ENCODE peak calls at places on chromosomes 5 and 9, in eight cellular contexts. E, Q, L, U, F, B, Y and I are unnamed samples.

GRCh38 chr9:18683312-18683711 is 209.4 kb downstream of the ADAMTSL1 start:
- DNase-seq in E (no peak), Q (no peak), L (no peak), U (no peak), F (no peak), B (no peak), Y (no peak), I (no peak)

GRCh38 chr5:110335361-110336046 is 391.0 kb downstream of the TMEM232 start:
- DNase-seq in E (no peak), Q (no peak), L (peak; percentile 67), U (peak; percentile 67), F (no peak), B (no peak), Y (peak; percentile 32), I (no peak)

GRCh38 chr5:97297063-97297715 is 114.1 kb upstream of the RIOK2 start:
- DNase-seq in E (no peak), Q (peak; percentile 59), L (peak; percentile 40), U (peak; percentile 5), F (no peak), B (peak; percentile 39), Y (peak; percentile 23), I (peak; percentile 6)

GRCh38 chr5:155150012-155150411 is 136.5 kb downstream of the KIF4B start:
- DNase-seq in E (no peak), Q (no peak), L (no peak), U (no peak), F (no peak), B (no peak), Y (no peak), I (no peak)

GRCh38 chr5:124236366-124237231 is 509.8 kb downstream of the ZNF608 start:
- DNase-seq in E (no peak), Q (no peak), L (peak; percentile 25), U (peak; percentile 2), F (no peak), B (no peak), Y (peak; percentile 14), I (no peak)

GRCh38 chr9:76018244-76018643 is 127.8 kb downstream of the PCSK5 start:
- DNase-seq in E (no peak), Q (no peak), L (no peak), U (no peak), F (no peak), B (no peak), Y (no peak), I (no peak)

GRCh38 chr9:121541945-121542344 is 42.3 kb upstream of the GGTA1 start:
- DNase-seq in E (no peak), Q (no peak), L (no peak), U (no peak), F (no peak), B (no peak), Y (no peak), I (no peak)

GRCh38 chr9:137037035-137037434 is 5.1 kb upstream of the FUT7 start:
- DNase-seq in E (no peak), Q (no peak), L (no peak), U (no peak), F (no peak), B (no peak), Y (no peak), I (no peak)

GRCh38 chr9:114200721-114201300 is 45.5 kb downstream of the COL27A1 start:
- DNase-seq in E (no peak), Q (no peak), L (no peak), U (no peak), F (no peak), B (no peak), Y (no peak), I (no peak)

GRCh38 chr9:21381752-21382339 is 3.4 kb downstream of the IFNA2 start:
- DNase-seq in E (no peak), Q (no peak), L (no peak), U (no peak), F (no peak), B (peak; percentile 61), Y (no peak), I (peak; percentile 42)

GRCh38 chr5:39730011-39730410 is 305.2 kb upstream of the DAB2 start:
- DNase-seq in E (no peak), Q (no peak), L (no peak), U (no peak), F (no peak), B (no peak), Y (no peak), I (no peak)

GRCh38 chr9:93085676-93086075 is 10.3 kb upstream of the CARD19 start:
- DNase-seq in E (no peak), Q (no peak), L (no peak), U (no peak), F (no peak), B (no peak), Y (no peak), I (no peak)

GRCh38 chr5:111699324-111699723 is 57.7 kb downstream of the NREP start:
- DNase-seq in E (no peak), Q (no peak), L (no peak), U (no peak), F (no peak), B (no peak), Y (no peak), I (no peak)

GRCh38 chr9:110088099-110088498 is 119.9 kb downstream of the C9orf152 start:
- DNase-seq in E (no peak), Q (no peak), L (peak; percentile 45), U (no peak), F (no peak), B (no peak), Y (no peak), I (no peak)

GRCh38 chr9:4854191-4854590 is 61.4 kb downstream of the RCL1 start:
- DNase-seq in E (no peak), Q (no peak), L (no peak), U (no peak), F (no peak), B (no peak), Y (no peak), I (no peak)

GRCh38 chr5:179829732-179830435 is 9.2 kb downstream of the SQSTM1 start:
- DNase-seq in E (no peak), Q (no peak), L (no peak), U (no peak), F (no peak), B (no peak), Y (no peak), I (no peak)

GRCh38 chr5:80184235-80185023 is 71.4 kb downstream of the SERINC5 start:
- DNase-seq in E (no peak), Q (no peak), L (no peak), U (no peak), F (no peak), B (no peak), Y (no peak), I (no peak)

GRCh38 chr5:80745490-80745889 is 90.7 kb upstream of the DHFR start:
- DNase-seq in E (no peak), Q (no peak), L (peak; percentile 70), U (no peak), F (no peak), B (no peak), Y (peak; percentile 25), I (no peak)